ENCODE peak calls at places on chromosomes 5 and 9, in nine cellular contexts. K, P, C, N, O, U, T, M and B are unnamed samples.

GRCh38 chr5:108280960-108281569 is 100.8 kb downstream of the FBXL17 start:
- DNase-seq in K (no peak), P (no peak), C (no peak), N (no peak), O (no peak), U (no peak), T (no peak), M (no peak), B (no peak)

GRCh38 chr5:31036407-31036806 is 157.1 kb upstream of the CDH6 start:
- DNase-seq in K (peak), P (no peak), C (no peak), N (no peak), O (peak), U (no peak), T (no peak), M (no peak), B (no peak)

GRCh38 chr9:133199648-133200321 is 9.3 kb downstream of the OBP2B start:
- DNase-seq in K (no peak), P (no peak), C (no peak), N (no peak), O (no peak), U (peak), T (peak), M (no peak), B (peak)

GRCh38 chr5:25181249-25181648 is 536.5 kb upstream of the CDH10 start:
- DNase-seq in K (no peak), P (no peak), C (no peak), N (no peak), O (no peak), U (no peak), T (no peak), M (no peak), B (no peak)

GRCh38 chr5:113278976-113279375 is 155.8 kb downstream of the TSSK1B start:
- DNase-seq in K (peak), P (no peak), C (no peak), N (no peak), O (peak), U (no peak), T (no peak), M (no peak), B (no peak)

GRCh38 chr9:86577420-86578333 is 223.5 kb upstream of the TUT7 start:
- DNase-seq in K (no peak), P (no peak), C (no peak), N (no peak), O (no peak), U (no peak), T (no peak), M (no peak), B (no peak)

GRCh38 chr9:68979538-68980314 is 34.2 kb downstream of the PRKACG start:
- DNase-seq in K (no peak), P (no peak), C (no peak), N (no peak), O (no peak), U (no peak), T (peak), M (peak), B (peak)

GRCh38 chr5:178201927-178202235 is 2.5 kb upstream of the HNRNPAB start:
- DNase-seq in K (no peak), P (no peak), C (peak), N (no peak), O (no peak), U (no peak), T (no peak), M (no peak), B (no peak)

GRCh38 chr5:153504726-153505125 is 14.3 kb downstream of the GRIA1 start:
- DNase-seq in K (no peak), P (no peak), C (no peak), N (peak), O (no peak), U (no peak), T (no peak), M (no peak), B (no peak)

GRCh38 chr9:16126042-16126441 is 573.2 kb downstream of the CCDC171 start:
- DNase-seq in K (peak), P (no peak), C (no peak), N (no peak), O (peak), U (no peak), T (no peak), M (no peak), B (no peak)

DNA sequence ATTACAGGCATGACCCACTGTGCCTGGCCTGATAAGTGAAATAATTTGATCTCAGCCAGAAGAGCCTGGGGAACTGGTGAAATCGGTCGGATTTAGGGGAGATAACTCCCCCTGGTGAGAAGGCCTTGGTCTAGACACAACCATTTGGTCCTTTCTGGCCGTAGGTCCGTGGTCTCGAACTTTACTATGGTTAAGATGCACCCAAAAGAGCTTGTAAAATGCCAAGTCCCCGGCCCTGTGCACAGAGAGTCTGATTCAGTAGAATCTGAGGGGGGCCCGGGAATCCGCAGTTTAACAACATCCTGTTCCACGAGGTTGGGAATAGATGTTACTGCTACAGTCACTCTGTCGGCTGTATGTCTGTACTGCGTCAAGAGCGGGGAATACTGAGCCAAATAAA is 140.7 kb downstream of the C9orf50 start:
- DNase-seq in K (peak), P (no peak), C (no peak), N (no peak), O (peak), U (peak), T (no peak), M (peak), B (no peak)
- TF ChIP-seq CTCF in K (peak), P (no peak), C (no peak), N (no peak), O (peak), U (peak), T (no peak), M (no peak), B (no peak)

DNA sequence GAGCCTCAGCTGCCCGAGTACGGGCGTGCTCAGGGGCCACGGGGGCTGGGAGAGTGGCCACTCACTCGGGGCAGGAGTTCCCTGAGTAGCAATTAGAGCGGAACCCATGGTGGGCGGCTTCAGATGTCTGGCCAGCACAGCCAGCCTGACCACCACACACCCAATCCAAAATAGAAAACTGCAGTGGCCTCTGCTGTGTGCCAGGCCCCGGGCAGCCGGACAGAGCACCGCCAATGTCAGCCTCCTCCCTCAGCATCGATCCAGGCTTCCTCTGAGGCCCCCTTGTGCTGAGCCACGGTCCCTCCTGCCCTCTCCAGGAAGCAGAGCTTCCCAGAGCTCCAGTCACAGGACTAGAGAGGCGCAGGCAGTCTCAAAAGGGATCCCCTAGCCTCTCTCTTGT is 2.7 kb downstream of the ADAMTS2 start:
- DNase-seq in K (peak), P (no peak), C (no peak), N (no peak), O (no peak), U (peak), T (no peak), M (no peak), B (no peak)
- H3K4me3 ChIP-seq in K (peak), P (peak), C (peak), N (no peak), O (no peak), U (peak), T (no peak), M (peak), B (no peak)

DNA sequence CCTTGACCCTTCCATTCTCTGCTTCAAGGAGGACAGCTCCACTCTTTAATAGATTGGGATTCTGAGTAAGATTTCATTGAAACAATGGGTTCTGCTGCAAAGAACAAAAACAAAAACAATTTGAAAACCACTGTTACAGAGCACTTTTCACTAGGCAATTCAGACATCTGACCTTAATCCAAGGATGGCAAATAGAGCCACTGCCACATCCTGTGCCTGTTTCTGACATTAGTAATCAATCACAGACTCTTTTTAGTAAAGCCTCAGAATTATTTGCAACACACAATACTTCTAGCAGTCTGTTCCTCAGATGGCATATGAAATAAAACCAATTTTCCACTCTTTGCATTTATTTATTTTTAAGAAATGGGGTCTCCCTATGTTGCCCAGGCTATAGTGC is 37.8 kb upstream of the NDFIP1 start:
- DNase-seq in K (no peak), P (no peak), C (no peak), N (no peak), O (no peak), U (no peak), T (no peak), M (no peak), B (no peak)
- TF ChIP-seq CTCF in K (no peak), P (no peak), C (no peak), N (no peak), O (no peak), U (no peak), T (no peak), M (no peak), B (no peak)

DNA sequence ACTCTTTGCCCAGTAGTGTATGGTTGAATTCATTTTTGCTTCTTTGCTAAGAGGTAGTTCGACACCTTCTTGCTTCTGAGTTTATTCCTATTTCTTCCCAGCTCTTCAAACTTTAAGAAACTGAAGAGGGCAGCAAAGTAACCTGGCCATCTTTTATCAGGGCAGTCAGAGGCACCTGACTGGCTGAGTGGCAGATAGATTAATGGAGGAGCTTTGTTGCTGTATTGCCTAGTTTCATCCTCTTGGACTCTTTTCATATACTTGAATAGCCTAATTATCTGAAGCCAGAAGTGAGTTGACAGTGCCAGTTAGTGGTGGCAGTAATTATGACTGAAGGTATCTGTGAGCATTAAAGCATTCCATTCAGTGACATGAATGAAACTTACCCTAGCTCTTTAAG is 82.5 kb downstream of the UHRF2 start:
- DNase-seq in K (no peak), P (no peak), C (no peak), N (no peak), O (no peak), U (no peak), T (no peak), M (no peak), B (no peak)
- H3K4me3 ChIP-seq in K (no peak), P (no peak), C (no peak), N (no peak), O (no peak), U (no peak), T (no peak), M (no peak), B (no peak)

DNA sequence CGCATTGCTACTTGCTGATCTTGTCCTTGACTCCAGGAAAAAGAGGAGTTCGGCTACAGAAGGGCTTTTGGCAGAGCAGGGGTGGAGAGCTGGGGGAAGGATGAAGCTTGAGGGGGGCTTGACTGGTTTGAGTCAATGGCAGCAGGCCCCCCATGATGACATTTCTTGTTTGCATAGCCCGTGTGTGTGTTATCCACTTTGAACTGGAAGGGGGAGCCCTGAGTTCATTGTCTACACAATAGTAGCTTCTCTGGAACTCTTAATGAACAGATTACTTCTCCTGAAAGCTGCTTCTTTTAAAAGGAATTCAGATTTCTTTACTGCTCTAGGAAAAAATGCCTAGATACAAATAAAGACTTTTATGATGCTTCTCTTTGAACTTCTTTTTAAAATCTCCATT is 2.3 kb downstream of the IFNB1 start:
- DNase-seq in K (no peak), P (no peak), C (no peak), N (no peak), O (no peak), U (no peak), T (no peak), M (no peak), B (no peak)
- TF ChIP-seq CTCF in K (no peak), P (no peak), C (no peak), N (no peak), O (no peak), U (no peak), T (no peak), M (no peak), B (no peak)